ENCODE peak calls at places on chromosomes 2 and 18, in eight cellular contexts. W is H1, Z is stomach, I is body of pancreas, A is K562, H is IMR-90, S is A549, Y is esophagus squamous epithelium. G is an unnamed sample.
A peak's percentile ranks its signal among the peaks of the same experiment; 100 is the strongest.

GRCh38 chr2:37325625-37326071 is 1.0 kb upstream of the PRKD3 start:
- DNase-seq in W (no peak), Z (no peak), I (no peak), A (no peak), H (no peak), S (no peak), Y (no peak), G (peak; percentile 36)

GRCh38 chr2:3040066-3040428 is 337.6 kb downstream of the EIPR1 start:
- DNase-seq in W (no peak), Z (no peak), I (no peak), A (no peak), H (no peak), S (no peak), Y (no peak), G (no peak)

GRCh38 chr2:136112949-136113766 is 4.8 kb downstream of the CXCR4 start:
- DNase-seq in W (no peak), Z (no peak), I (no peak), A (no peak), H (no peak), S (no peak), Y (no peak), G (no peak)

GRCh38 chr2:102355526-102356380 is at the start of gene IL18R1:
- DNase-seq in W (peak; percentile 83), Z (peak; percentile 85), I (peak; percentile 83), A (peak; percentile 58), H (peak; percentile 69), S (peak; percentile 58), Y (no peak), G (peak; percentile 73)

GRCh38 chr2:26691881-26692813 is at the start of gene KCNK3:
- DNase-seq in W (peak; percentile 81), Z (peak; percentile 50), I (peak; percentile 83), A (peak; percentile 84), H (peak; percentile 25), S (peak; percentile 50), Y (no peak), G (peak; percentile 75)

GRCh38 chr18:76686737-76687231 is 135.6 kb upstream of the ZNF236 start:
- DNase-seq in W (peak; percentile 67), Z (peak; percentile 68), I (peak; percentile 70), A (no peak), H (peak; percentile 57), S (peak; percentile 49), Y (no peak), G (peak; percentile 81)

GRCh38 chr2:207489251-207489650 is 40.5 kb upstream of the CREB1 start:
- DNase-seq in W (no peak), Z (no peak), I (no peak), A (no peak), H (no peak), S (no peak), Y (no peak), G (no peak)

GRCh38 chr2:36811071-36811470 is 114.6 kb downstream of the VIT start:
- DNase-seq in W (no peak), Z (no peak), I (no peak), A (no peak), H (no peak), S (no peak), Y (no peak), G (no peak)

GRCh38 chr2:2007551-2008501 is 263.5 kb upstream of the PXDN start:
- DNase-seq in W (peak; percentile 62), Z (no peak), I (no peak), A (no peak), H (no peak), S (no peak), Y (no peak), G (no peak)

GRCh38 chr2:46356993-46357392 is 59.8 kb downstream of the EPAS1 start:
- DNase-seq in W (no peak), Z (no peak), I (no peak), A (no peak), H (no peak), S (no peak), Y (no peak), G (no peak)

GRCh38 chr2:402206-402605 is 114.3 kb upstream of the ALKAL2 start:
- DNase-seq in W (no peak), Z (no peak), I (no peak), A (no peak), H (no peak), S (no peak), Y (no peak), G (no peak)

GRCh38 chr2:61952291-61952690 is 46.8 kb downstream of the COMMD1 start:
- DNase-seq in W (no peak), Z (no peak), I (no peak), A (no peak), H (no peak), S (no peak), Y (no peak), G (no peak)

GRCh38 chr2:145846986-145847385 is 1327.1 kb upstream of the ZEB2 start:
- DNase-seq in W (no peak), Z (no peak), I (no peak), A (no peak), H (peak; percentile 0), S (no peak), Y (no peak), G (no peak)

GRCh38 chr2:46737577-46737976 is 178.0 kb downstream of the MCFD2 start:
- DNase-seq in W (no peak), Z (no peak), I (peak; percentile 25), A (no peak), H (peak; percentile 80), S (peak; percentile 28), Y (no peak), G (no peak)

GRCh38 chr2:152411154-152411553 is 76.2 kb downstream of the FMNL2 start:
- DNase-seq in W (no peak), Z (no peak), I (no peak), A (no peak), H (peak; percentile 31), S (no peak), Y (no peak), G (no peak)

GRCh38 chr2:100416939-100417744 is at the start of gene CHST10:
- DNase-seq in W (peak; percentile 73), Z (peak; percentile 59), I (peak; percentile 69), A (peak; percentile 91), H (peak; percentile 28), S (peak; percentile 63), Y (no peak), G (peak; percentile 54)

GRCh38 chr2:207530160-207531023 is 630 bp downstream of the CREB1 start:
- DNase-seq in W (no peak), Z (peak; percentile 54), I (peak; percentile 58), A (peak; percentile 58), H (no peak), S (peak; percentile 31), Y (no peak), G (peak; percentile 64)

GRCh38 chr2:232890896-232891601 is 21.0 kb downstream of the SNORC start:
- DNase-seq in W (peak; percentile 82), Z (peak; percentile 24), I (peak; percentile 85), A (peak; percentile 70), H (peak; percentile 27), S (no peak), Y (no peak), G (no peak)

GRCh38 chr2:176082885-176083731 is 654 bp downstream of the EVX2 start:
- DNase-seq in W (peak; percentile 72), Z (no peak), I (no peak), A (no peak), H (no peak), S (no peak), Y (no peak), G (no peak)

GRCh38 chr18:77069931-77070330 is 62.7 kb downstream of the MBP start:
- DNase-seq in W (no peak), Z (no peak), I (no peak), A (no peak), H (no peak), S (no peak), Y (no peak), G (no peak)

DNA sequence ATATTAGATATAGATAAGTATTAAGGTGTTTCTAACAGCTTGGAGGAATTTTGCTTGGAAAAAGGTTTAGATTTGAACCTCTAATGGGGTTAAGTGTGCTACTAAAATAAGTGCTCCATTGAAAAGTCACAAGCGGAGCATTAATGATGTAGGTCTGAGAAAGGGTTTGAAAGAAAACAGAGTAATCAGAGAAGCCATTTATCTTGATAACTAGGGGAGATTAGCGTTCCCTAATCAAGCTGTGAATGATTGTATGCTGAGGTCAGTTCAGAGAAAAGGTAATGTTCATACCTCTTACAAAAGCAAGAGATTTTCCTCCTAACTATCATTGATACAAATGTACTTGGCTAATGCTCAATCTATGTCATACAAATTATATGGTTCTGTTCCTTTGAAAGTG is 1.5 kb downstream of the ARHGAP25 start:
- DNase-seq in W (no peak), Z (no peak), I (no peak), A (no peak), H (no peak), S (no peak), Y (no peak), G (no peak)
- H3K27ac ChIP-seq in W (no peak overlapping the region), Z (peak overlapping the region; percentile 67), I (no peak overlapping the region), A (no peak overlapping the region), H (no peak overlapping the region), S (no peak overlapping the region), Y (peak overlapping the region; percentile 68), G (no peak overlapping the region)

DNA sequence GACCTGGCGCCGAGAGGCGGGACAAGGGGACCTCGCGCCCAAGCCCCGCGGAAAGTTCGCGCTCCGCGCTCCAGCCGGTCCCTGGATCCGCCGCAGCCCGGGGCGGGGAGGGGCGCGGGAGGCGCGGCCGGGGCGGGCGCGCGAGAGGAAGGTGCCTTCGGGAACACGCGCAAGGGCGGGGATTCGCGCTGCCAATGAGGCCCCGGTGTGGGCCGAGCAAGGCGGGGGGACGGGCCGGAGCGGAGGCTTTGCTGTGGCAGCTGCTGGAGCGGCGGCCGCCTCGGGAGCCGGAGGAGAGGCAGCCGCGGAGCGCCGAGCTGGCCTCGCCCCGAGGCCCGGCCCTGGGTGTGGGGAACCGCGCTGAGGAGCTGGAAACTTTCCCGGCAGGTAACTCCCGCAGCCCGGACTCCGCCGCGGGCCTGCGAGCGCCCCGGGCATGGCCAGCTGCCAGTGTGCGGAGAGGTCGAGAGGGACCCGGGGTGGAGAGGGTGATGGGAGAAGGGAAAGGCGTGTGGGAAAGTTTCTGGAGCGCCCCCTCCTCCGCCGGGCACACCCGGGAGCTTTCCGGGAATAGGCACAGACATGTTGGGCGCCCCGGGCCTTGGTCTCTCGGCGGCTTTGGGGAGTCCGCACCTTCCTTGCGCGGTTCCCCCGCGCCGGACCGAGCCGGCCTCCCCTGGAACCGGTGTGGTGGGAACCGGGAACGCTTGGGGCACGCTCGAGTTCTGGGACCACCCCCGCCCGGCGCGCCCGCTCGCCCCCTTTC is at the start of gene TANC1:
- DNase-seq in W (peak; percentile 89), Z (peak; percentile 96), I (peak; percentile 97), A (peak; percentile 65), H (peak; percentile 90), S (peak; percentile 72), Y (peak; percentile 22), G (peak; percentile 94)
- TF ChIP-seq POLR2A in W (no peak), Z (no peak), I (peak; percentile 91), A (no peak), H (peak; percentile 88), S (peak; percentile 71), Y (peak; percentile 96), G (peak; percentile 89)

GRCh38 chr18:9434240-9434701 is 41.0 kb upstream of the RALBP1 start:
- DNase-seq in W (peak; percentile 55), Z (no peak), I (no peak), A (no peak), H (no peak), S (no peak), Y (no peak), G (no peak)
- H3K4me3 ChIP-seq in W (no peak overlapping the region), Z (no peak overlapping the region), I (no peak overlapping the region), A (no peak overlapping the region), H (no peak overlapping the region), S (no peak overlapping the region), Y (no peak overlapping the region), G (no peak overlapping the region)

DNA sequence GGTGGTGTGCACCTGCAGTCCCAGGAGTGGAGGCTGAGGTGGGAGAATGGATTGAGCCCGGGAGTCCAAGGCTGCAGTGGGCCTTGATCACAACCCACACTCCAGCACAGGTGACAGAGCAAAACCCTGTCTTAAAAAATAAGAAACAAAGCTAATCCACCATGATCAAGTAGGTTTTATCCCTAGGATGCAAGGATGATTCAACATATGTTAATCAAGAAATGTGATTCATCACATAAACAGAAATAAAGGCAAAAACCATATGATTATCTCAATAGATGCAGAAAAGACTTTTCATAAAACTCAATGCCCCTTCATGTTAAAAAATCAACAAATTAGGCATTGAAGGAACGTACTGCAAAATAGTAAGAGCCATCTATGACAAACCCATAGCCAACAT is 58.1 kb downstream of the CCBE1 start:
- DNase-seq in W (no peak), Z (no peak), I (no peak), A (no peak), H (peak; percentile 49), S (no peak), Y (no peak), G (no peak)
- H3K27ac ChIP-seq in W (no peak overlapping the region), Z (no peak overlapping the region), I (no peak overlapping the region), A (no peak overlapping the region), H (no peak overlapping the region), S (no peak overlapping the region), Y (no peak overlapping the region), G (no peak overlapping the region)